ENCODE peak calls at places on chromosomes 1 and 21, in four cellular contexts. One of them, this sample, is unnamed.

GRCh38 chr1:92444351-92444750 is 42.4 kb downstream of the GFI1 start:
- DNase-seq in C1 segment of cervical spinal cord: no peak
- DNase-seq in SJSA1: peak
- DNase-seq in stimulated activated CD8-positive, alpha-beta memory T cell treated with anti-CD3 and anti-CD28 coated beads, Interleukin-7, amount 100 ng/mL, for 1 hour: no peak
- DNase-seq in this sample: no peak

GRCh38 chr1:100794719-100795645 is 75.4 kb downstream of the VCAM1 start:
- DNase-seq in SJSA1: no peak
- DNase-seq in stimulated activated CD8-positive, alpha-beta memory T cell treated with anti-CD3 and anti-CD28 coated beads, Interleukin-7, amount 100 ng/mL, for 1 hour: no peak
- DNase-seq in C1 segment of cervical spinal cord: no peak
- DNase-seq in this sample: no peak

GRCh38 chr1:47757226-47757975 is 239.8 kb downstream of the TRABD2B start:
- DNase-seq in stimulated activated CD8-positive, alpha-beta memory T cell treated with anti-CD3 and anti-CD28 coated beads, Interleukin-7, amount 100 ng/mL, for 1 hour: no peak
- DNase-seq in C1 segment of cervical spinal cord: no peak
- DNase-seq in SJSA1: no peak
- DNase-seq in this sample: peak

GRCh38 chr21:42653492-42654061 is at the start of gene PDE9A:
- DNase-seq in stimulated activated CD8-positive, alpha-beta memory T cell treated with anti-CD3 and anti-CD28 coated beads, Interleukin-7, amount 100 ng/mL, for 1 hour: no peak
- DNase-seq in SJSA1: no peak
- DNase-seq in C1 segment of cervical spinal cord: no peak
- DNase-seq in this sample: no peak

GRCh38 chr1:180231506-180232420 is 1.7 kb downstream of the LHX4 start:
- DNase-seq in C1 segment of cervical spinal cord: no peak
- DNase-seq in SJSA1: peak
- DNase-seq in stimulated activated CD8-positive, alpha-beta memory T cell treated with anti-CD3 and anti-CD28 coated beads, Interleukin-7, amount 100 ng/mL, for 1 hour: no peak
- DNase-seq in this sample: no peak

GRCh38 chr1:205925730-205926129 is 17.5 kb downstream of the SLC26A9 start:
- DNase-seq in stimulated activated CD8-positive, alpha-beta memory T cell treated with anti-CD3 and anti-CD28 coated beads, Interleukin-7, amount 100 ng/mL, for 1 hour: no peak
- DNase-seq in C1 segment of cervical spinal cord: no peak
- DNase-seq in SJSA1: peak
- DNase-seq in this sample: no peak

GRCh38 chr1:199913313-199913712 is 114.2 kb upstream of the NR5A2 start:
- DNase-seq in stimulated activated CD8-positive, alpha-beta memory T cell treated with anti-CD3 and anti-CD28 coated beads, Interleukin-7, amount 100 ng/mL, for 1 hour: no peak
- DNase-seq in C1 segment of cervical spinal cord: no peak
- DNase-seq in SJSA1: no peak
- DNase-seq in this sample: no peak

GRCh38 chr1:71490432-71490831 is 409.6 kb upstream of the ZRANB2 start:
- DNase-seq in C1 segment of cervical spinal cord: no peak
- DNase-seq in SJSA1: no peak
- DNase-seq in stimulated activated CD8-positive, alpha-beta memory T cell treated with anti-CD3 and anti-CD28 coated beads, Interleukin-7, amount 100 ng/mL, for 1 hour: no peak
- DNase-seq in this sample: no peak

GRCh38 chr1:158371188-158371953 is 17.7 kb downstream of the CD1E start:
- DNase-seq in C1 segment of cervical spinal cord: no peak
- DNase-seq in stimulated activated CD8-positive, alpha-beta memory T cell treated with anti-CD3 and anti-CD28 coated beads, Interleukin-7, amount 100 ng/mL, for 1 hour: no peak
- DNase-seq in SJSA1: no peak
- DNase-seq in this sample: no peak

GRCh38 chr1:156581661-156582387 is 2.3 kb downstream of the TTC24 start:
- DNase-seq in C1 segment of cervical spinal cord: no peak
- DNase-seq in SJSA1: no peak
- DNase-seq in stimulated activated CD8-positive, alpha-beta memory T cell treated with anti-CD3 and anti-CD28 coated beads, Interleukin-7, amount 100 ng/mL, for 1 hour: no peak
- DNase-seq in this sample: no peak

GRCh38 chr1:206824327-206824726 is 41.1 kb upstream of the IL20 start:
- DNase-seq in stimulated activated CD8-positive, alpha-beta memory T cell treated with anti-CD3 and anti-CD28 coated beads, Interleukin-7, amount 100 ng/mL, for 1 hour: no peak
- DNase-seq in SJSA1: no peak
- DNase-seq in C1 segment of cervical spinal cord: no peak
- DNase-seq in this sample: no peak

GRCh38 chr21:26170471-26171309 is at the start of gene APP:
- DNase-seq in stimulated activated CD8-positive, alpha-beta memory T cell treated with anti-CD3 and anti-CD28 coated beads, Interleukin-7, amount 100 ng/mL, for 1 hour: peak
- DNase-seq in SJSA1: peak
- DNase-seq in C1 segment of cervical spinal cord: peak
- DNase-seq in this sample: peak

GRCh38 chr21:26115899-26116298 is 54.7 kb downstream of the APP start:
- DNase-seq in SJSA1: peak
- DNase-seq in stimulated activated CD8-positive, alpha-beta memory T cell treated with anti-CD3 and anti-CD28 coated beads, Interleukin-7, amount 100 ng/mL, for 1 hour: no peak
- DNase-seq in C1 segment of cervical spinal cord: no peak
- DNase-seq in this sample: no peak

GRCh38 chr1:18397636-18398035 is 83.1 kb upstream of the KLHDC7A start:
- DNase-seq in stimulated activated CD8-positive, alpha-beta memory T cell treated with anti-CD3 and anti-CD28 coated beads, Interleukin-7, amount 100 ng/mL, for 1 hour: no peak
- DNase-seq in C1 segment of cervical spinal cord: no peak
- DNase-seq in SJSA1: no peak
- DNase-seq in this sample: no peak

GRCh38 chr1:247857069-247857985 is at the start of gene TRIM58:
- DNase-seq in C1 segment of cervical spinal cord: no peak
- DNase-seq in SJSA1: no peak
- DNase-seq in stimulated activated CD8-positive, alpha-beta memory T cell treated with anti-CD3 and anti-CD28 coated beads, Interleukin-7, amount 100 ng/mL, for 1 hour: no peak
- DNase-seq in this sample: no peak

GRCh38 chr1:162855461-162856150 is 5.4 kb downstream of the CCDC190 start:
- DNase-seq in stimulated activated CD8-positive, alpha-beta memory T cell treated with anti-CD3 and anti-CD28 coated beads, Interleukin-7, amount 100 ng/mL, for 1 hour: no peak
- DNase-seq in SJSA1: peak
- DNase-seq in C1 segment of cervical spinal cord: no peak
- DNase-seq in this sample: no peak

GRCh38 chr1:15965228-15965767 is 10.6 kb downstream of the ZBTB17 start:
- DNase-seq in stimulated activated CD8-positive, alpha-beta memory T cell treated with anti-CD3 and anti-CD28 coated beads, Interleukin-7, amount 100 ng/mL, for 1 hour: no peak
- DNase-seq in C1 segment of cervical spinal cord: no peak
- DNase-seq in SJSA1: peak
- DNase-seq in this sample: no peak

GRCh38 chr1:223136086-223136485 is 7.0 kb downstream of the TLR5 start:
- DNase-seq in stimulated activated CD8-positive, alpha-beta memory T cell treated with anti-CD3 and anti-CD28 coated beads, Interleukin-7, amount 100 ng/mL, for 1 hour: no peak
- DNase-seq in SJSA1: no peak
- DNase-seq in C1 segment of cervical spinal cord: no peak
- DNase-seq in this sample: no peak

GRCh38 chr1:33092438-33092837 is 11.5 kb downstream of the AZIN2 start:
- DNase-seq in stimulated activated CD8-positive, alpha-beta memory T cell treated with anti-CD3 and anti-CD28 coated beads, Interleukin-7, amount 100 ng/mL, for 1 hour: no peak
- DNase-seq in C1 segment of cervical spinal cord: no peak
- DNase-seq in SJSA1: no peak
- DNase-seq in this sample: no peak

GRCh38 chr1:186915555-186915954 is 86.8 kb downstream of the PLA2G4A start:
- DNase-seq in stimulated activated CD8-positive, alpha-beta memory T cell treated with anti-CD3 and anti-CD28 coated beads, Interleukin-7, amount 100 ng/mL, for 1 hour: no peak
- DNase-seq in SJSA1: no peak
- DNase-seq in C1 segment of cervical spinal cord: no peak
- DNase-seq in this sample: no peak

GRCh38 chr1:1361233-1361981 is 3.1 kb upstream of the MXRA8 start:
- DNase-seq in stimulated activated CD8-positive, alpha-beta memory T cell treated with anti-CD3 and anti-CD28 coated beads, Interleukin-7, amount 100 ng/mL, for 1 hour: no peak
- DNase-seq in C1 segment of cervical spinal cord: no peak
- DNase-seq in SJSA1: no peak
- DNase-seq in this sample: no peak

GRCh38 chr1:158002022-158002629 is 8.7 kb downstream of the KIRREL1 start:
- DNase-seq in C1 segment of cervical spinal cord: no peak
- DNase-seq in stimulated activated CD8-positive, alpha-beta memory T cell treated with anti-CD3 and anti-CD28 coated beads, Interleukin-7, amount 100 ng/mL, for 1 hour: no peak
- DNase-seq in SJSA1: peak
- DNase-seq in this sample: no peak

GRCh38 chr1:151062738-151063371 is 2.7 kb downstream of the MLLT11 start:
- DNase-seq in stimulated activated CD8-positive, alpha-beta memory T cell treated with anti-CD3 and anti-CD28 coated beads, Interleukin-7, amount 100 ng/mL, for 1 hour: no peak
- DNase-seq in C1 segment of cervical spinal cord: no peak
- DNase-seq in SJSA1: peak
- DNase-seq in this sample: no peak

GRCh38 chr1:8825985-8826481 is 8.6 kb upstream of the RERE start:
- DNase-seq in stimulated activated CD8-positive, alpha-beta memory T cell treated with anti-CD3 and anti-CD28 coated beads, Interleukin-7, amount 100 ng/mL, for 1 hour: no peak
- DNase-seq in SJSA1: peak
- DNase-seq in C1 segment of cervical spinal cord: no peak
- DNase-seq in this sample: no peak

GRCh38 chr1:192713921-192714320 is 78.0 kb downstream of the RGS13 start:
- DNase-seq in stimulated activated CD8-positive, alpha-beta memory T cell treated with anti-CD3 and anti-CD28 coated beads, Interleukin-7, amount 100 ng/mL, for 1 hour: no peak
- DNase-seq in C1 segment of cervical spinal cord: no peak
- DNase-seq in SJSA1: no peak
- DNase-seq in this sample: no peak

GRCh38 chr1:97334454-97334853 is 586.4 kb downstream of the DPYD start:
- DNase-seq in C1 segment of cervical spinal cord: no peak
- DNase-seq in SJSA1: peak
- DNase-seq in stimulated activated CD8-positive, alpha-beta memory T cell treated with anti-CD3 and anti-CD28 coated beads, Interleukin-7, amount 100 ng/mL, for 1 hour: no peak
- DNase-seq in this sample: no peak

GRCh38 chr1:56081151-56081550 is 498.2 kb downstream of the PLPP3 start:
- DNase-seq in C1 segment of cervical spinal cord: no peak
- DNase-seq in stimulated activated CD8-positive, alpha-beta memory T cell treated with anti-CD3 and anti-CD28 coated beads, Interleukin-7, amount 100 ng/mL, for 1 hour: no peak
- DNase-seq in SJSA1: no peak
- DNase-seq in this sample: no peak

GRCh38 chr1:49364676-49365075 is 588.0 kb upstream of the BEND5 start:
- DNase-seq in C1 segment of cervical spinal cord: no peak
- DNase-seq in stimulated activated CD8-positive, alpha-beta memory T cell treated with anti-CD3 and anti-CD28 coated beads, Interleukin-7, amount 100 ng/mL, for 1 hour: no peak
- DNase-seq in SJSA1: no peak
- DNase-seq in this sample: no peak

GRCh38 chr1:214670098-214670497 is 67.1 kb downstream of the CENPF start:
- DNase-seq in C1 segment of cervical spinal cord: no peak
- DNase-seq in stimulated activated CD8-positive, alpha-beta memory T cell treated with anti-CD3 and anti-CD28 coated beads, Interleukin-7, amount 100 ng/mL, for 1 hour: no peak
- DNase-seq in SJSA1: no peak
- DNase-seq in this sample: peak